ENCODE peak calls at places on chromosomes 1 and 21, in six cellular contexts. J, X, Q, V, U and L are unnamed samples.

GRCh38 chr1:25208561-25209222 is 23.6 kb downstream of the SYF2 start:
- DNase-seq in J (no peak), X (no peak), Q (no peak), V (no peak), U (no peak), L (no peak)

GRCh38 chr21:19328954-19329353 is 925.4 kb upstream of the TMPRSS15 start:
- DNase-seq in J (no peak), X (no peak), Q (no peak), V (no peak), U (no peak), L (no peak)

GRCh38 chr1:43585596-43585995 is 54.9 kb downstream of the PTPRF start:
- DNase-seq in J (no peak), X (no peak), Q (no peak), V (no peak), U (no peak), L (no peak)

GRCh38 chr1:13583592-13583963 is at the start of gene PDPN:
- DNase-seq in J (no peak), X (no peak), Q (no peak), V (no peak), U (no peak), L (no peak)

GRCh38 chr1:169238506-169238905 is 129.1 kb downstream of the NME7 start:
- DNase-seq in J (no peak), X (no peak), Q (no peak), V (no peak), U (no peak), L (no peak)

GRCh38 chr1:223490256-223490655 is 97.0 kb downstream of the CCDC185 start:
- DNase-seq in J (no peak), X (no peak), Q (no peak), V (no peak), U (no peak), L (no peak)

GRCh38 chr1:63575340-63575826 is 17.8 kb upstream of the PGM1 start:
- DNase-seq in J (no peak), X (no peak), Q (peak), V (no peak), U (peak), L (no peak)

GRCh38 chr1:168529533-168529932 is 14.3 kb downstream of the XCL2 start:
- DNase-seq in J (no peak), X (no peak), Q (no peak), V (no peak), U (no peak), L (no peak)

GRCh38 chr1:11535761-11536572 is 57.0 kb downstream of the DISP3 start:
- DNase-seq in J (no peak), X (peak), Q (no peak), V (no peak), U (peak), L (no peak)

GRCh38 chr1:115505157-115505571 is 136.6 kb upstream of the VANGL1 start:
- DNase-seq in J (no peak), X (no peak), Q (no peak), V (no peak), U (no peak), L (no peak)

DNA sequence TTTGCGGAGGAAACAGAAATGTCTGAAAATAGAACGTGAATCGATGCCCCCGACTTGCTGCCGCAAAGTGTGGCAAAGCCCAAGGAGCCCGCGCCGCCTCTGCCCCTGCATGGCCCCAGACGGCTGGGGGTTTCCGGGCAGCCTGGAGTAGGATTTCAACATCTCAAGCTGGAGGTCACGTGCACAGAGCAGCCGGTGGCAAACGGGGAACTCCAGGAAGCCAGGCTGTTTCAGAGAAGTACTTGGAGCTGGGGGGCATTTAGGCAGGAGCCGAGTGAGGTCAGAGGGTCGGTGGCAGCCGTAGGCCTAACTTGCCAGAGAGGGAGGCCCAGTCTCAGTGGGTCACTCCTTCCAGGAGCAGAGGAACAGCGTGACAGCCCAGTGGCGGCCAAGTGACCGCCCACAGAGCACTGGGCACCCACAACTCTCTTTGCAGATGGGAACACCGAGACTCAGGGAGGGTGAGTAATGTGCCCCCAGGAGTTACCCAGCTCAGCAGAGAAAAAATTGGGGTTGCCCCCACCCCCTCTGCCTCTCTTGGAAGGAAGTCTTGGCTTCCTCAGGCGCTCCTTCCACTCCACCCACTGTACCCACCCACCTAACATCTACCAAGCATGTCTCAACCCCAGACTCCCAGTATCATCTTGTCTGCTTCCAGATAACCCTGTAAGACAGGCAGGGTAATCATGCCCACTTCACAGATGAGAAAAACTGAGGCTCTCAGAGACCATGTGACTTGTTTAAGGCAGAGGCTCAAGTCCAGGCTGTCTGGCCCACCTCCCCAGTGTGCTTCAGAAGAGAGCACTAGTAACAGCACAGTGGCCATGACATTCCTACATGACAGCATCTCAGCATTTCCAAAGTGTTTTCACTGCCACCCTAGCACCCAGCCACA is 179.4 kb downstream of the HIVEP3 start:
- DNase-seq in J (peak), X (no peak), Q (no peak), V (peak), U (no peak), L (peak)
- TF ChIP-seq TAF1 in J (no peak), X (no peak), Q (no peak), V (peak), U (no peak), L (peak)

GRCh38 chr1:93577536-93578432 is 103.9 kb downstream of the BCAR3 start:
- DNase-seq in J (no peak), X (no peak), Q (no peak), V (no peak), U (no peak), L (no peak)

GRCh38 chr1:93578911-93579825 is 102.5 kb downstream of the BCAR3 start:
- DNase-seq in J (no peak), X (no peak), Q (peak), V (no peak), U (no peak), L (no peak)

GRCh38 chr1:93581917-93582850 is 99.5 kb downstream of the BCAR3 start:
- DNase-seq in J (no peak), X (no peak), Q (no peak), V (no peak), U (no peak), L (no peak)

GRCh38 chr1:93578433-93578830 is 103.2 kb downstream of the BCAR3 start:
- DNase-seq in J (no peak), X (no peak), Q (no peak), V (no peak), U (no peak), L (no peak)

DNA sequence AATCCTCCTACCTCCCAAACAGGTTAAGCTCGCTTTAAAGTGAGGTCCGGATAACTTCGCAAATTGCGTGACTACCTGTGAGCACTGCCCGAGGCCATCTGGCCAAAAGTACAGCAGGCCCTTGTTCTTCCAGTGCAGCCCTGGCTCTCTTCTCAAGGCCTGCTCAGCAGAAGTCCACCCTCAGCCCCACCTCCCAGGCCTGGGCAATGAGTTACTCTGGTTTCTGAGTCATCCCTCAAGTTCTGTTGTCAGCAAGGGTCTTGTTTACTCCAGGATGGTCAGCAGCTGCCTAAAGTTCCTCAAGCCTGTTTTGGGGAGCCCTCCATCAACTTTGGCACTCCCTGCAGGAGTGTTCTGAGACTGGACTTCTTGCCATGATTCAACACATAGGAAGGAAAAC is 101.7 kb downstream of the BCAR3 start:
- DNase-seq in J (no peak), X (peak), Q (no peak), V (no peak), U (peak), L (no peak)
- TF ChIP-seq TAF1 in J (no peak), X (no peak), Q (no peak), V (no peak), U (no peak), L (no peak)

DNA sequence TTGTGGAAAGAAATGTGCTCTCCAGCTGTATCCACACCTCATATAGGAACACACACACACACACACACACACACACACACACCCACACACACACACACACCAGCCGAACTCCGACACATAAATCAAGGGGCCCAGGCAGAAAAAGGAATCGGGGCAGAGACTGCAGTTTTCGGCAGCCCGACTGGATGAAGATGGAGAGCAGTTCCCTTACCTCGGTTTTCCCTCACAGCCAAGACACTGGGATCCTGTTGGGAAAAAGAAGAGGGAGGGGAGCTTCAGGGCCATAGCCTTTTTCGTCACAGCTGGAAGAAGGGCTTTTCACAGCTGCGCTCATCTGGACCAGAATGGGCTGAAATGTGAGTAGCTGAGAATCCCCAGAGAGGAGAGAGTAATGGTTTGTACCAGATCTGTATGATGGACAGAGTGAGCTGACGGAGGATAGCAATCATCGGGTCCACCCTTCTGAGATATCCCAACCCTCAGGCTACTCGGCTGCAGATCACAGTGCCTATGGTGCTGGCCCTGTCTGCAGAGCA is 37.7 kb downstream of the PIK3C2B start:
- DNase-seq in J (no peak), X (no peak), Q (no peak), V (no peak), U (no peak), L (no peak)
- TF ChIP-seq TAF1 in J (no peak), X (no peak), Q (no peak), V (no peak), U (no peak), L (no peak)

DNA sequence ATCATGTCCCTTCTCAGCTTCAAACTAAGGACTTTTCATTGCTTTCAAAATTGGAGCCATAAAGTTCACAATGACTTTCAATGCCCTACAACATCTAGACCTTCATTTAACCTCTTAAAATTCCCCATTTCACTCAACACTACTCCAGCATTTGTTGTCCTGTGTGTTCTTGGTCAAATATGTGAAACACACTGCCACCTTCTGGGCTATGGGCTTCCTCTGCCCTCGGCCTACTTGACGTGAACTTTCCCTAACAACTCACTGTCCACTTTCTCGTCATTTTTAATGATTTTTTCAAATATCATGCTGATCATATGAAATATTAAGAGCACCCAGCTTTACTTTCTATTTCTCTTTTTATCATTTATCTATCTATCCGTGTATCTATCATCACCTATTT is 2018.4 kb downstream of the NCAM2 start:
- DNase-seq in J (no peak), X (no peak), Q (peak), V (no peak), U (peak), L (no peak)
- TF ChIP-seq TAF1 in J (no peak), X (no peak), Q (no peak), V (no peak), U (no peak), L (no peak)

DNA sequence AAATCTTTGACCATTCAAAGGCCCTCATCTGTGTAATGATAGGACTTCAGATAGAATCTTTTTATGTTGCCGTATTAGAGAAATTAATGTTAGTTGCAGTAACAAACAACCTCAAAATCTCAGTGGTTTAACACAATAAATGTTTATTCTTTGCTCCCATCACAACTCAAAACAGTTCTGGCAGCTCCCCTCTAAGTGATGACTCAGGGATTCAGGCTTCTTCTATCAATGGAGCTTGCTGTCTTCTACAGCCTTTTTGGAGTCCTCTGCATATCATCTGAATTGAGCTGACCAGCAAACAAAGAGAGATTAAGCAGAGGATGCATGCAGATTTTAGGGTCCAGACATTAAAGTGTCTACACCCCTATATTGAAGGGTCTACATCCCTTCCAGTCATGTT is 59.1 kb upstream of the RAB3GAP2 start:
- DNase-seq in J (no peak), X (no peak), Q (no peak), V (no peak), U (no peak), L (no peak)
- TF ChIP-seq TAF1 in J (no peak), X (no peak), Q (no peak), V (no peak), U (no peak), L (no peak)

GRCh38 chr1:27884182-27884954 is 12.0 kb downstream of the THEMIS2 start:
- DNase-seq in J (no peak), X (no peak), Q (no peak), V (no peak), U (no peak), L (peak)

GRCh38 chr1:27885114-27885528 is 12.8 kb downstream of the THEMIS2 start:
- DNase-seq in J (no peak), X (no peak), Q (no peak), V (no peak), U (no peak), L (no peak)

GRCh38 chr1:27886744-27887143 is 14.4 kb downstream of the THEMIS2 start:
- DNase-seq in J (no peak), X (no peak), Q (no peak), V (no peak), U (no peak), L (no peak)

GRCh38 chr1:27886353-27886679 is 14.0 kb downstream of the THEMIS2 start:
- DNase-seq in J (no peak), X (no peak), Q (no peak), V (no peak), U (no peak), L (no peak)

GRCh38 chr1:27885620-27886352 is 13.4 kb downstream of the THEMIS2 start:
- DNase-seq in J (no peak), X (no peak), Q (no peak), V (no peak), U (no peak), L (no peak)
- TF ChIP-seq TAF1 in J (no peak), X (no peak), Q (no peak), V (no peak), U (no peak), L (no peak)